ENCODE peak calls at places on chromosome X, in ten cellular contexts. One of them, this sample, is unnamed.

GRCh38 chrX:117985241-117985640 is 131.4 kb downstream of the KLHL13 start:
- DNase-seq in fibroblast of lung: no peak
- DNase-seq in lower leg skin: no peak
- DNase-seq in AG09309: no peak
- DNase-seq in iPS DF 6.9: no peak
- DNase-seq in Peyer's patch: peak
- DNase-seq in esophagus squamous epithelium: no peak
- DNase-seq in A549: no peak
- DNase-seq in OCI-LY7: no peak
- DNase-seq in retinal pigment epithelial cell: no peak
- DNase-seq in this sample: no peak

GRCh38 chrX:30060718-30061117 is 154.6 kb upstream of the MAGEB2 start:
- DNase-seq in iPS DF 6.9: peak
- DNase-seq in A549: no peak
- DNase-seq in AG09309: no peak
- DNase-seq in fibroblast of lung: peak
- DNase-seq in lower leg skin: no peak
- DNase-seq in retinal pigment epithelial cell: no peak
- DNase-seq in Peyer's patch: no peak
- DNase-seq in esophagus squamous epithelium: no peak
- DNase-seq in OCI-LY7: no peak
- DNase-seq in this sample: no peak

GRCh38 chrX:38755319-38755718 is 45.9 kb upstream of the MID1IP1 start:
- DNase-seq in iPS DF 6.9: no peak
- DNase-seq in Peyer's patch: no peak
- DNase-seq in A549: no peak
- DNase-seq in lower leg skin: no peak
- DNase-seq in retinal pigment epithelial cell: no peak
- DNase-seq in OCI-LY7: no peak
- DNase-seq in fibroblast of lung: no peak
- DNase-seq in esophagus squamous epithelium: no peak
- DNase-seq in AG09309: no peak
- DNase-seq in this sample: no peak

GRCh38 chrX:17707731-17708130 is 29.6 kb upstream of the SCML1 start:
- DNase-seq in Peyer's patch: no peak
- DNase-seq in retinal pigment epithelial cell: no peak
- DNase-seq in AG09309: no peak
- DNase-seq in fibroblast of lung: no peak
- DNase-seq in lower leg skin: no peak
- DNase-seq in esophagus squamous epithelium: no peak
- DNase-seq in OCI-LY7: no peak
- DNase-seq in A549: no peak
- DNase-seq in iPS DF 6.9: no peak
- DNase-seq in this sample: no peak

GRCh38 chrX:144219035-144219434 is 335.2 kb downstream of the UBE2NL start:
- DNase-seq in lower leg skin: no peak
- DNase-seq in retinal pigment epithelial cell: no peak
- DNase-seq in A549: no peak
- DNase-seq in OCI-LY7: peak
- DNase-seq in AG09309: no peak
- DNase-seq in esophagus squamous epithelium: no peak
- DNase-seq in fibroblast of lung: no peak
- DNase-seq in Peyer's patch: no peak
- DNase-seq in iPS DF 6.9: no peak
- DNase-seq in this sample: no peak

GRCh38 chrX:118727686-118728339 is 407 bp downstream of the IL13RA1 start:
- DNase-seq in OCI-LY7: no peak
- DNase-seq in fibroblast of lung: peak
- DNase-seq in lower leg skin: no peak
- DNase-seq in Peyer's patch: peak
- DNase-seq in iPS DF 6.9: no peak
- DNase-seq in retinal pigment epithelial cell: no peak
- DNase-seq in esophagus squamous epithelium: no peak
- DNase-seq in A549: no peak
- DNase-seq in AG09309: no peak
- DNase-seq in this sample: no peak

GRCh38 chrX:84248226-84248625 is 60.2 kb upstream of the RPS6KA6 start:
- DNase-seq in lower leg skin: no peak
- DNase-seq in Peyer's patch: no peak
- DNase-seq in OCI-LY7: no peak
- DNase-seq in iPS DF 6.9: no peak
- DNase-seq in esophagus squamous epithelium: no peak
- DNase-seq in retinal pigment epithelial cell: no peak
- DNase-seq in fibroblast of lung: peak
- DNase-seq in A549: no peak
- DNase-seq in AG09309: no peak
- DNase-seq in this sample: no peak

GRCh38 chrX:28188526-28188925 is 207.3 kb upstream of the DCAF8L1 start:
- DNase-seq in OCI-LY7: no peak
- DNase-seq in retinal pigment epithelial cell: no peak
- DNase-seq in A549: no peak
- DNase-seq in esophagus squamous epithelium: no peak
- DNase-seq in lower leg skin: no peak
- DNase-seq in fibroblast of lung: peak
- DNase-seq in Peyer's patch: no peak
- DNase-seq in AG09309: no peak
- DNase-seq in iPS DF 6.9: no peak
- DNase-seq in this sample: no peak

GRCh38 chrX:67723580-67724351 is 179.9 kb downstream of the AR start:
- DNase-seq in fibroblast of lung: no peak
- DNase-seq in Peyer's patch: no peak
- DNase-seq in retinal pigment epithelial cell: no peak
- DNase-seq in lower leg skin: no peak
- DNase-seq in iPS DF 6.9: no peak
- DNase-seq in OCI-LY7: no peak
- DNase-seq in esophagus squamous epithelium: no peak
- DNase-seq in A549: no peak
- DNase-seq in AG09309: no peak
- DNase-seq in this sample: no peak

GRCh38 chrX:104565791-104566687 is at the start of gene IL1RAPL2:
- DNase-seq in lower leg skin: no peak
- DNase-seq in A549: peak
- DNase-seq in iPS DF 6.9: peak
- DNase-seq in retinal pigment epithelial cell: no peak
- DNase-seq in fibroblast of lung: peak
- DNase-seq in Peyer's patch: no peak
- DNase-seq in AG09309: no peak
- DNase-seq in esophagus squamous epithelium: no peak
- DNase-seq in OCI-LY7: no peak
- DNase-seq in this sample: peak

GRCh38 chrX:24169211-24169610 is 19.7 kb downstream of the ZFX start:
- DNase-seq in esophagus squamous epithelium: no peak
- DNase-seq in A549: no peak
- DNase-seq in AG09309: no peak
- DNase-seq in retinal pigment epithelial cell: no peak
- DNase-seq in lower leg skin: no peak
- DNase-seq in OCI-LY7: peak
- DNase-seq in iPS DF 6.9: no peak
- DNase-seq in fibroblast of lung: no peak
- DNase-seq in Peyer's patch: no peak
- DNase-seq in this sample: no peak

GRCh38 chrX:17057209-17057608 is 110.8 kb downstream of the REPS2 start:
- DNase-seq in AG09309: no peak
- DNase-seq in fibroblast of lung: no peak
- DNase-seq in retinal pigment epithelial cell: no peak
- DNase-seq in esophagus squamous epithelium: no peak
- DNase-seq in OCI-LY7: no peak
- DNase-seq in iPS DF 6.9: no peak
- DNase-seq in Peyer's patch: no peak
- DNase-seq in lower leg skin: no peak
- DNase-seq in A549: no peak
- DNase-seq in this sample: no peak

DNA sequence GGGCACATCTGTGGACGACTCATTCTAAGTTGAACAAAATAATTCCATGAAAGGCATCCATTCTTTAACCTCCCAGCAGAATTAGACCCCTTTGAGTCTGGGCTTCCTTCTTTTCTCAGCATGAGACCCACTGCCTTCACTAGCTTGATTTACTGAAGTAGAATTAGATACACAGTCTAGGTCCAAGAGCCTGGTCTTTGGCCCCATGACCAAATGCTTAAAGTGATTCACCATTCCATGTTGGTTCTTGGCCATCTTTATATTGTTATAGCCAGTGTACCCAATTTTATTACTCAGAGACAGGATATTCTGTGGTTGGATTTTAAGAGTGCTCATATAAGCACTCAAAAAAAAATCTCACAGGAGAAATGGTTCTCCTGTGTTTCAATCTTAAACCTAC is 155.3 kb upstream of the GPC4 start:
- DNase-seq in A549: no peak
- DNase-seq in AG09309: peak
- DNase-seq in iPS DF 6.9: no peak
- DNase-seq in lower leg skin: no peak
- DNase-seq in esophagus squamous epithelium: no peak
- DNase-seq in Peyer's patch: no peak
- DNase-seq in retinal pigment epithelial cell: no peak
- DNase-seq in fibroblast of lung: peak
- DNase-seq in OCI-LY7: no peak
- DNase-seq in this sample: peak
- H3K4me3 ChIP-seq in A549: no peak
- H3K4me3 ChIP-seq in AG09309: no peak
- H3K4me3 ChIP-seq in iPS DF 6.9: no peak
- H3K4me3 ChIP-seq in lower leg skin: no peak
- H3K4me3 ChIP-seq in esophagus squamous epithelium: no peak
- H3K4me3 ChIP-seq in Peyer's patch: no peak
- H3K4me3 ChIP-seq in retinal pigment epithelial cell: no peak
- H3K4me3 ChIP-seq in fibroblast of lung: no peak
- H3K4me3 ChIP-seq in OCI-LY7: no peak
- H3K4me3 ChIP-seq in this sample: no peak

GRCh38 chrX:154660506-154660905 is 7.1 kb upstream of the CTAG2 start:
- DNase-seq in OCI-LY7: no peak
- DNase-seq in A549: no peak
- DNase-seq in esophagus squamous epithelium: no peak
- DNase-seq in fibroblast of lung: no peak
- DNase-seq in AG09309: no peak
- DNase-seq in lower leg skin: no peak
- DNase-seq in retinal pigment epithelial cell: no peak
- DNase-seq in Peyer's patch: no peak
- DNase-seq in iPS DF 6.9: no peak
- DNase-seq in this sample: no peak
- H3K4me3 ChIP-seq in OCI-LY7: no peak
- H3K4me3 ChIP-seq in A549: no peak
- H3K4me3 ChIP-seq in esophagus squamous epithelium: no peak
- H3K4me3 ChIP-seq in fibroblast of lung: no peak
- H3K4me3 ChIP-seq in AG09309: no peak
- H3K4me3 ChIP-seq in lower leg skin: no peak
- H3K4me3 ChIP-seq in retinal pigment epithelial cell: no peak
- H3K4me3 ChIP-seq in Peyer's patch: no peak
- H3K4me3 ChIP-seq in iPS DF 6.9: no peak
- H3K4me3 ChIP-seq in this sample: no peak

GRCh38 chrX:68851082-68851481 is 22.3 kb downstream of the EFNB1 start:
- DNase-seq in OCI-LY7: no peak
- DNase-seq in fibroblast of lung: no peak
- DNase-seq in lower leg skin: no peak
- DNase-seq in Peyer's patch: no peak
- DNase-seq in AG09309: no peak
- DNase-seq in esophagus squamous epithelium: no peak
- DNase-seq in retinal pigment epithelial cell: no peak
- DNase-seq in iPS DF 6.9: no peak
- DNase-seq in A549: no peak
- DNase-seq in this sample: no peak

GRCh38 chrX:68843992-68844391 is 15.2 kb downstream of the EFNB1 start:
- DNase-seq in lower leg skin: no peak
- DNase-seq in AG09309: no peak
- DNase-seq in iPS DF 6.9: no peak
- DNase-seq in retinal pigment epithelial cell: no peak
- DNase-seq in fibroblast of lung: no peak
- DNase-seq in OCI-LY7: no peak
- DNase-seq in Peyer's patch: no peak
- DNase-seq in esophagus squamous epithelium: no peak
- DNase-seq in A549: no peak
- DNase-seq in this sample: no peak

GRCh38 chrX:68848189-68848940 is 19.5 kb downstream of the EFNB1 start:
- DNase-seq in iPS DF 6.9: no peak
- DNase-seq in lower leg skin: no peak
- DNase-seq in OCI-LY7: no peak
- DNase-seq in fibroblast of lung: no peak
- DNase-seq in A549: no peak
- DNase-seq in esophagus squamous epithelium: no peak
- DNase-seq in AG09309: no peak
- DNase-seq in retinal pigment epithelial cell: no peak
- DNase-seq in Peyer's patch: no peak
- DNase-seq in this sample: no peak

GRCh38 chrX:68846536-68846935 is 17.7 kb downstream of the EFNB1 start:
- DNase-seq in AG09309: no peak
- DNase-seq in A549: no peak
- DNase-seq in esophagus squamous epithelium: no peak
- DNase-seq in retinal pigment epithelial cell: no peak
- DNase-seq in lower leg skin: no peak
- DNase-seq in fibroblast of lung: no peak
- DNase-seq in OCI-LY7: no peak
- DNase-seq in Peyer's patch: no peak
- DNase-seq in iPS DF 6.9: peak
- DNase-seq in this sample: no peak

GRCh38 chrX:68847172-68847571 is 18.4 kb downstream of the EFNB1 start:
- DNase-seq in fibroblast of lung: no peak
- DNase-seq in retinal pigment epithelial cell: no peak
- DNase-seq in lower leg skin: no peak
- DNase-seq in A549: no peak
- DNase-seq in Peyer's patch: no peak
- DNase-seq in esophagus squamous epithelium: no peak
- DNase-seq in iPS DF 6.9: no peak
- DNase-seq in AG09309: no peak
- DNase-seq in OCI-LY7: no peak
- DNase-seq in this sample: no peak
- H3K4me3 ChIP-seq in fibroblast of lung: no peak
- H3K4me3 ChIP-seq in retinal pigment epithelial cell: no peak
- H3K4me3 ChIP-seq in lower leg skin: no peak
- H3K4me3 ChIP-seq in A549: no peak
- H3K4me3 ChIP-seq in Peyer's patch: no peak
- H3K4me3 ChIP-seq in esophagus squamous epithelium: no peak
- H3K4me3 ChIP-seq in iPS DF 6.9: no peak
- H3K4me3 ChIP-seq in AG09309: no peak
- H3K4me3 ChIP-seq in OCI-LY7: no peak
- H3K4me3 ChIP-seq in this sample: no peak

DNA sequence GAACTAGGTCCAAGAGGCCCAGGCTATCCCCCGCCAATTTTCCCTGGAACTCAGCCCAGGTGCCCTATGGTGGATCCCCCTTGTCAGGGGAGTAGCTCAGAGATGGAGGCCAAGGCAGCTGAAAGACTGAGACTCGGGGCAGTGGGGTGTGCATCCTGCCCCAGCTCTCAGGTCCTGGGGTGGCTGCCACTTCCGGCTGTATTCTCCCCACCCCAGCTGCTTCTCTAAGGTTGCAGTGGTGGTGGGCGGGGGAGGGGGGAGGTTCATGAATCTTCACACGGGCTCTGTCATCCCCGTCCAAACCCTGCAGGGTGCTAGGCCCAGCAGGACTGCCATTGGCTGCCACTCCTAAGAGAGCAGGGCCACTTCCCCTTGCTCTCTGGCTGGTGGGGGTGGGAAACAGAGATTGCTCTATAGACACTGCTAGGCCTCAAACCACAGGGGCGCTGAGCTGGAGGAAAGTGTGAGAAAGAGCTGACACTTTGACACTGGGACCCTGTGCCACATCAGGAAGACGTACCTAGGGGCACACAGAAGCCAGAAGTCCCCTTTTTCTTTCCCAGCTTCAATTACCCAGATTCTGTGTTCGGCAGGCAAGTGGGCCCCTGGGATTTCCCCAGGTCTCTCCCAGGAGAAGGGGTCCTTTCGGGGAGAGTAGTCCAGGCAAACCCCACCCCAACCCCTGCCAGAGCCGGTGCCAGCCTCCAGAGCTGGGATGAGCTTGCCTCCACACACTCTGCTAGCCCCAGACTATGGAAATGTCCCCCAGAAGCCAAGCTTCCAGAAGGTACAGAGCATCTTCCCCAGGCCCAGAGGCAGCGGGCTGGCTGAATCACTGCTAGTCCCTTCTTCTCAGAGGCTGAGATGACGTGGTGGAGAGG is 1.6 kb downstream of the SASH3 start:
- DNase-seq in lower leg skin: no peak
- DNase-seq in fibroblast of lung: no peak
- DNase-seq in iPS DF 6.9: no peak
- DNase-seq in retinal pigment epithelial cell: no peak
- DNase-seq in AG09309: no peak
- DNase-seq in Peyer's patch: no peak
- DNase-seq in OCI-LY7: peak
- DNase-seq in A549: no peak
- DNase-seq in esophagus squamous epithelium: peak
- DNase-seq in this sample: no peak
- H3K4me3 ChIP-seq in lower leg skin: no peak
- H3K4me3 ChIP-seq in fibroblast of lung: no peak
- H3K4me3 ChIP-seq in iPS DF 6.9: no peak
- H3K4me3 ChIP-seq in retinal pigment epithelial cell: no peak
- H3K4me3 ChIP-seq in AG09309: no peak
- H3K4me3 ChIP-seq in Peyer's patch: peak
- H3K4me3 ChIP-seq in OCI-LY7: peak
- H3K4me3 ChIP-seq in A549: no peak
- H3K4me3 ChIP-seq in esophagus squamous epithelium: peak
- H3K4me3 ChIP-seq in this sample: no peak